ENCODE peak calls at places on chromosome 20, in ten cellular contexts. R is ELR; A is HuH-7.5; T is BJ; J is HFFc6; F is bronchial epithelial cell; W is neural crest cell; Z is stimulated activated CD4-positive, alpha-beta T cell treated with anti-CD3 and anti-CD28 coated beads, TNF-alpha, amount 100 ng/mL, for 48 hours; N is activated CD4-positive, alpha-beta memory T cell treated with anti-CD3 and anti-CD28 coated beads, Interleukin-2, amount 10 ng/mL, durations not matched to agents 7 days and 5 days; Q is COR-L47. L is an unnamed sample.

GRCh38 chr20:53751394-53752368 is 158.0 kb upstream of the ZNF217 start:
- DNase-seq in J (no peak), T (no peak), F (peak; percentile 32), Q (no peak), N (peak; percentile 56), R (peak; percentile 47), Z (no peak), W (no peak), A (no peak), L (no peak)

GRCh38 chr20:18390201-18390600 is 76.6 kb downstream of the DZANK1 start:
- DNase-seq in A (no peak), F (no peak), R (no peak), W (no peak), T (no peak), N (no peak), J (no peak), Z (no peak), Q (no peak), L (no peak)

GRCh38 chr20:46402236-46402886 is 4.1 kb downstream of the ELMO2 start:
- DNase-seq in W (no peak), Z (no peak), N (no peak), T (no peak), A (no peak), J (peak; percentile 4), Q (no peak), F (no peak), R (no peak), L (no peak)

GRCh38 chr20:47007826-47008655 is 113.4 kb downstream of the EYA2 start:
- DNase-seq in W (no peak), Q (peak; percentile 18), N (no peak), F (no peak), R (no peak), Z (no peak), A (no peak), T (no peak), J (no peak), L (no peak)

GRCh38 chr20:17541596-17541995 is 10.4 kb upstream of the BFSP1 start:
- DNase-seq in T (no peak), R (no peak), Q (no peak), N (no peak), Z (no peak), A (no peak), W (no peak), J (no peak), F (no peak), L (no peak)

GRCh38 chr20:3101251-3101650 is 16.7 kb upstream of the AVP start:
- DNase-seq in F (no peak), Z (no peak), J (no peak), R (no peak), T (no peak), A (no peak), N (no peak), W (no peak), Q (no peak), L (no peak)

GRCh38 chr20:775679-776135 is 7.4 kb upstream of the SLC52A3 start:
- DNase-seq in T (no peak), N (no peak), R (no peak), Q (no peak), A (no peak), W (no peak), Z (no peak), J (no peak), F (peak; percentile 6), L (no peak)

GRCh38 chr20:49888341-49889244 is 26.7 kb downstream of the SPATA2 start:
- DNase-seq in W (peak; percentile 81), T (no peak), Q (peak; percentile 35), A (peak; percentile 89), F (peak; percentile 34), R (peak; percentile 76), Z (peak; percentile 27), J (peak; percentile 18), N (peak; percentile 62), L (peak; percentile 25)

GRCh38 chr20:57079016-57080005 is 187.1 kb downstream of the BMP7 start:
- DNase-seq in Q (no peak), W (no peak), A (no peak), Z (no peak), R (peak; percentile 89), F (no peak), T (no peak), J (no peak), N (no peak), L (no peak)

GRCh38 chr20:61056136-61056535 is 195.9 kb upstream of the CDH4 start:
- DNase-seq in W (no peak), F (no peak), Z (no peak), N (no peak), A (no peak), Q (no peak), T (no peak), R (no peak), J (no peak), L (no peak)

L was measured in activated T-helper 9 cell treated with anti-CD3 and anti-CD28 coated beads, Interleukin-2, amount 50 U/mL, for 16 hours.